ENCODE peak calls at places on chromosomes 12 and 14, in eight cellular contexts. One of them, this sample, is unnamed.

GRCh38 chr12:62656576-62657362 is 190.1 kb downstream of the MON2 start:
- DNase-seq in lower leg skin: no peak
- DNase-seq in NCI-H69: peak
- DNase-seq in GM13976: no peak
- DNase-seq in A549: no peak
- DNase-seq in DMS 273 treated with DMSO at 0.1 percent for 48 hours: no peak
- DNase-seq in left kidney: no peak
- DNase-seq in HTR-8/SVneo: no peak
- DNase-seq in this sample: no peak

GRCh38 chr12:112112423-112113132 is 4.0 kb upstream of the NAA25 start:
- DNase-seq in lower leg skin: no peak
- DNase-seq in NCI-H69: peak
- DNase-seq in GM13976: no peak
- DNase-seq in A549: peak
- DNase-seq in DMS 273 treated with DMSO at 0.1 percent for 48 hours: no peak
- DNase-seq in left kidney: no peak
- DNase-seq in HTR-8/SVneo: no peak
- DNase-seq in this sample: no peak

GRCh38 chr14:95071649-95072256 is 85.6 kb downstream of the DICER1 start:
- DNase-seq in lower leg skin: no peak
- DNase-seq in NCI-H69: peak
- DNase-seq in GM13976: peak
- DNase-seq in A549: no peak
- DNase-seq in DMS 273 treated with DMSO at 0.1 percent for 48 hours: no peak
- DNase-seq in left kidney: no peak
- DNase-seq in HTR-8/SVneo: no peak
- DNase-seq in this sample: no peak

GRCh38 chr12:83864064-83864463 is 1048.5 kb downstream of the SLC6A15 start:
- DNase-seq in lower leg skin: no peak
- DNase-seq in NCI-H69: no peak
- DNase-seq in GM13976: no peak
- DNase-seq in A549: no peak
- DNase-seq in DMS 273 treated with DMSO at 0.1 percent for 48 hours: no peak
- DNase-seq in left kidney: no peak
- DNase-seq in HTR-8/SVneo: no peak
- DNase-seq in this sample: no peak

GRCh38 chr12:67630373-67631088 is 18.0 kb upstream of the DYRK2 start:
- DNase-seq in lower leg skin: peak
- DNase-seq in NCI-H69: peak
- DNase-seq in GM13976: no peak
- DNase-seq in A549: no peak
- DNase-seq in DMS 273 treated with DMSO at 0.1 percent for 48 hours: no peak
- DNase-seq in left kidney: peak
- DNase-seq in HTR-8/SVneo: no peak
- DNase-seq in this sample: peak

GRCh38 chr14:96792003-96792402 is 5.2 kb upstream of the VRK1 start:
- DNase-seq in lower leg skin: no peak
- DNase-seq in NCI-H69: no peak
- DNase-seq in GM13976: no peak
- DNase-seq in A549: no peak
- DNase-seq in DMS 273 treated with DMSO at 0.1 percent for 48 hours: no peak
- DNase-seq in left kidney: no peak
- DNase-seq in HTR-8/SVneo: no peak
- DNase-seq in this sample: no peak

GRCh38 chr12:122123761-122124145 is 45.2 kb downstream of the MLXIP start:
- DNase-seq in lower leg skin: no peak
- DNase-seq in NCI-H69: no peak
- DNase-seq in GM13976: no peak
- DNase-seq in A549: no peak
- DNase-seq in DMS 273 treated with DMSO at 0.1 percent for 48 hours: no peak
- DNase-seq in left kidney: no peak
- DNase-seq in HTR-8/SVneo: no peak
- DNase-seq in this sample: no peak

GRCh38 chr14:92254786-92255185 is 68.2 kb upstream of the SLC24A4 start:
- DNase-seq in lower leg skin: no peak
- DNase-seq in NCI-H69: peak
- DNase-seq in GM13976: no peak
- DNase-seq in A549: no peak
- DNase-seq in DMS 273 treated with DMSO at 0.1 percent for 48 hours: peak
- DNase-seq in left kidney: peak
- DNase-seq in HTR-8/SVneo: no peak
- DNase-seq in this sample: no peak

GRCh38 chr14:81388236-81388801 is 11.8 kb downstream of the STON2 start:
- DNase-seq in lower leg skin: no peak
- DNase-seq in NCI-H69: peak
- DNase-seq in GM13976: no peak
- DNase-seq in A549: no peak
- DNase-seq in DMS 273 treated with DMSO at 0.1 percent for 48 hours: peak
- DNase-seq in left kidney: peak
- DNase-seq in HTR-8/SVneo: no peak
- DNase-seq in this sample: no peak

GRCh38 chr12:47377414-47378221 is 297.9 kb upstream of the AMIGO2 start:
- DNase-seq in lower leg skin: peak
- DNase-seq in NCI-H69: peak
- DNase-seq in GM13976: no peak
- DNase-seq in A549: peak
- DNase-seq in DMS 273 treated with DMSO at 0.1 percent for 48 hours: no peak
- DNase-seq in left kidney: peak
- DNase-seq in HTR-8/SVneo: peak
- DNase-seq in this sample: peak

GRCh38 chr12:49706351-49707126 is 666 bp downstream of the FMNL3 start:
- DNase-seq in lower leg skin: peak
- DNase-seq in NCI-H69: peak
- DNase-seq in GM13976: no peak
- DNase-seq in A549: no peak
- DNase-seq in DMS 273 treated with DMSO at 0.1 percent for 48 hours: no peak
- DNase-seq in left kidney: peak
- DNase-seq in HTR-8/SVneo: peak
- DNase-seq in this sample: no peak

GRCh38 chr12:5348491-5348890 is 83.4 kb upstream of the NTF3 start:
- DNase-seq in lower leg skin: no peak
- DNase-seq in NCI-H69: no peak
- DNase-seq in GM13976: no peak
- DNase-seq in A549: no peak
- DNase-seq in DMS 273 treated with DMSO at 0.1 percent for 48 hours: no peak
- DNase-seq in left kidney: no peak
- DNase-seq in HTR-8/SVneo: no peak
- DNase-seq in this sample: no peak

GRCh38 chr12:111063296-111064026 is 143.1 kb upstream of the MYL2 start:
- DNase-seq in lower leg skin: no peak
- DNase-seq in NCI-H69: no peak
- DNase-seq in GM13976: no peak
- DNase-seq in A549: peak
- DNase-seq in DMS 273 treated with DMSO at 0.1 percent for 48 hours: no peak
- DNase-seq in left kidney: no peak
- DNase-seq in HTR-8/SVneo: no peak
- DNase-seq in this sample: no peak

GRCh38 chr14:99730876-99731351 is 46.8 kb downstream of the CYP46A1 start:
- DNase-seq in lower leg skin: no peak
- DNase-seq in NCI-H69: no peak
- DNase-seq in GM13976: no peak
- DNase-seq in A549: no peak
- DNase-seq in DMS 273 treated with DMSO at 0.1 percent for 48 hours: no peak
- DNase-seq in left kidney: no peak
- DNase-seq in HTR-8/SVneo: no peak
- DNase-seq in this sample: no peak

GRCh38 chr12:125081427-125081826 is 16.2 kb downstream of the AACS start:
- DNase-seq in lower leg skin: no peak
- DNase-seq in NCI-H69: peak
- DNase-seq in GM13976: no peak
- DNase-seq in A549: no peak
- DNase-seq in DMS 273 treated with DMSO at 0.1 percent for 48 hours: no peak
- DNase-seq in left kidney: peak
- DNase-seq in HTR-8/SVneo: no peak
- DNase-seq in this sample: no peak

GRCh38 chr14:71487941-71488340 is 444.3 kb upstream of the RGS6 start:
- DNase-seq in lower leg skin: no peak
- DNase-seq in NCI-H69: no peak
- DNase-seq in GM13976: no peak
- DNase-seq in A549: no peak
- DNase-seq in DMS 273 treated with DMSO at 0.1 percent for 48 hours: no peak
- DNase-seq in left kidney: no peak
- DNase-seq in HTR-8/SVneo: no peak
- DNase-seq in this sample: no peak

GRCh38 chr12:113403435-113404415 is at the start of gene SDS:
- DNase-seq in lower leg skin: peak
- DNase-seq in NCI-H69: peak
- DNase-seq in GM13976: no peak
- DNase-seq in A549: no peak
- DNase-seq in DMS 273 treated with DMSO at 0.1 percent for 48 hours: no peak
- DNase-seq in left kidney: peak
- DNase-seq in HTR-8/SVneo: no peak
- DNase-seq in this sample: peak

GRCh38 chr12:10190558-10191388 is 11.9 kb downstream of the TMEM52B start:
- DNase-seq in lower leg skin: peak
- DNase-seq in NCI-H69: peak
- DNase-seq in GM13976: peak
- DNase-seq in A549: peak
- DNase-seq in DMS 273 treated with DMSO at 0.1 percent for 48 hours: no peak
- DNase-seq in left kidney: peak
- DNase-seq in HTR-8/SVneo: no peak
- DNase-seq in this sample: peak

GRCh38 chr12:47964102-47964723 is 817 bp downstream of the TMEM106C start:
- DNase-seq in lower leg skin: peak
- DNase-seq in NCI-H69: peak
- DNase-seq in GM13976: peak
- DNase-seq in A549: peak
- DNase-seq in DMS 273 treated with DMSO at 0.1 percent for 48 hours: no peak
- DNase-seq in left kidney: peak
- DNase-seq in HTR-8/SVneo: no peak
- DNase-seq in this sample: no peak

GRCh38 chr14:23146423-23146910 is 27.4 kb upstream of the CEBPE start:
- DNase-seq in lower leg skin: no peak
- DNase-seq in NCI-H69: no peak
- DNase-seq in GM13976: no peak
- DNase-seq in A549: no peak
- DNase-seq in DMS 273 treated with DMSO at 0.1 percent for 48 hours: no peak
- DNase-seq in left kidney: peak
- DNase-seq in HTR-8/SVneo: no peak
- DNase-seq in this sample: no peak

GRCh38 chr14:47392351-47392750 is 283.1 kb downstream of the MDGA2 start:
- DNase-seq in lower leg skin: no peak
- DNase-seq in NCI-H69: peak
- DNase-seq in GM13976: no peak
- DNase-seq in A549: no peak
- DNase-seq in DMS 273 treated with DMSO at 0.1 percent for 48 hours: no peak
- DNase-seq in left kidney: peak
- DNase-seq in HTR-8/SVneo: no peak
- DNase-seq in this sample: no peak

GRCh38 chr12:115190191-115190590 is 506.2 kb upstream of the TBX3 start:
- DNase-seq in lower leg skin: peak
- DNase-seq in NCI-H69: no peak
- DNase-seq in GM13976: no peak
- DNase-seq in A549: no peak
- DNase-seq in DMS 273 treated with DMSO at 0.1 percent for 48 hours: no peak
- DNase-seq in left kidney: no peak
- DNase-seq in HTR-8/SVneo: no peak
- DNase-seq in this sample: no peak

GRCh38 chr14:53542692-53543091 is 389.6 kb upstream of the DDHD1 start:
- DNase-seq in lower leg skin: no peak
- DNase-seq in NCI-H69: peak
- DNase-seq in GM13976: no peak
- DNase-seq in A549: no peak
- DNase-seq in DMS 273 treated with DMSO at 0.1 percent for 48 hours: peak
- DNase-seq in left kidney: peak
- DNase-seq in HTR-8/SVneo: peak
- DNase-seq in this sample: peak

GRCh38 chr12:130711751-130712150 is 4.3 kb downstream of the RIMBP2 start:
- DNase-seq in lower leg skin: no peak
- DNase-seq in NCI-H69: no peak
- DNase-seq in GM13976: no peak
- DNase-seq in A549: no peak
- DNase-seq in DMS 273 treated with DMSO at 0.1 percent for 48 hours: no peak
- DNase-seq in left kidney: peak
- DNase-seq in HTR-8/SVneo: no peak
- DNase-seq in this sample: no peak

GRCh38 chr12:52884526-52885293 is 20.2 kb downstream of the KRT8 start:
- DNase-seq in lower leg skin: peak
- DNase-seq in NCI-H69: peak
- DNase-seq in GM13976: peak
- DNase-seq in A549: peak
- DNase-seq in DMS 273 treated with DMSO at 0.1 percent for 48 hours: no peak
- DNase-seq in left kidney: peak
- DNase-seq in HTR-8/SVneo: no peak
- DNase-seq in this sample: peak

GRCh38 chr14:34999500-34999899 is 16.7 kb downstream of the SRP54 start:
- DNase-seq in lower leg skin: no peak
- DNase-seq in NCI-H69: no peak
- DNase-seq in GM13976: no peak
- DNase-seq in A549: no peak
- DNase-seq in DMS 273 treated with DMSO at 0.1 percent for 48 hours: no peak
- DNase-seq in left kidney: no peak
- DNase-seq in HTR-8/SVneo: no peak
- DNase-seq in this sample: no peak

GRCh38 chr12:132033627-132034026 is 83.9 kb downstream of the EP400 start:
- DNase-seq in lower leg skin: no peak
- DNase-seq in NCI-H69: no peak
- DNase-seq in GM13976: no peak
- DNase-seq in A549: no peak
- DNase-seq in DMS 273 treated with DMSO at 0.1 percent for 48 hours: no peak
- DNase-seq in left kidney: no peak
- DNase-seq in HTR-8/SVneo: no peak
- DNase-seq in this sample: no peak

GRCh38 chr12:126936181-126936851 is 1330.7 kb upstream of the TMEM132C start:
- DNase-seq in lower leg skin: no peak
- DNase-seq in NCI-H69: no peak
- DNase-seq in GM13976: no peak
- DNase-seq in A549: no peak
- DNase-seq in DMS 273 treated with DMSO at 0.1 percent for 48 hours: no peak
- DNase-seq in left kidney: no peak
- DNase-seq in HTR-8/SVneo: no peak
- DNase-seq in this sample: no peak

GRCh38 chr14:50957296-50957695 is 13.0 kb upstream of the PYGL start:
- DNase-seq in lower leg skin: no peak
- DNase-seq in NCI-H69: peak
- DNase-seq in GM13976: no peak
- DNase-seq in A549: no peak
- DNase-seq in DMS 273 treated with DMSO at 0.1 percent for 48 hours: no peak
- DNase-seq in left kidney: no peak
- DNase-seq in HTR-8/SVneo: peak
- DNase-seq in this sample: no peak

GRCh38 chr14:50082308-50082742 is 34.0 kb downstream of the VCPKMT start:
- DNase-seq in lower leg skin: no peak
- DNase-seq in NCI-H69: no peak
- DNase-seq in GM13976: no peak
- DNase-seq in A549: no peak
- DNase-seq in DMS 273 treated with DMSO at 0.1 percent for 48 hours: no peak
- DNase-seq in left kidney: peak
- DNase-seq in HTR-8/SVneo: no peak
- DNase-seq in this sample: no peak

GRCh38 chr14:38127784-38128183 is 79.9 kb upstream of the SSTR1 start:
- DNase-seq in lower leg skin: no peak
- DNase-seq in NCI-H69: peak
- DNase-seq in GM13976: no peak
- DNase-seq in A549: no peak
- DNase-seq in DMS 273 treated with DMSO at 0.1 percent for 48 hours: no peak
- DNase-seq in left kidney: no peak
- DNase-seq in HTR-8/SVneo: no peak
- DNase-seq in this sample: no peak

GRCh38 chr14:100225169-100225568 is 13.8 kb upstream of the YY1 start:
- DNase-seq in lower leg skin: no peak
- DNase-seq in NCI-H69: no peak
- DNase-seq in GM13976: no peak
- DNase-seq in A549: no peak
- DNase-seq in DMS 273 treated with DMSO at 0.1 percent for 48 hours: no peak
- DNase-seq in left kidney: no peak
- DNase-seq in HTR-8/SVneo: no peak
- DNase-seq in this sample: no peak

GRCh38 chr12:46567667-46568066 is 195.1 kb upstream of the SLC38A2 start:
- DNase-seq in lower leg skin: no peak
- DNase-seq in NCI-H69: no peak
- DNase-seq in GM13976: no peak
- DNase-seq in A549: no peak
- DNase-seq in DMS 273 treated with DMSO at 0.1 percent for 48 hours: no peak
- DNase-seq in left kidney: no peak
- DNase-seq in HTR-8/SVneo: no peak
- DNase-seq in this sample: no peak

GRCh38 chr12:41531147-41531829 is 343.2 kb downstream of the PDZRN4 start:
- DNase-seq in lower leg skin: no peak
- DNase-seq in NCI-H69: no peak
- DNase-seq in GM13976: no peak
- DNase-seq in A549: no peak
- DNase-seq in DMS 273 treated with DMSO at 0.1 percent for 48 hours: no peak
- DNase-seq in left kidney: no peak
- DNase-seq in HTR-8/SVneo: no peak
- DNase-seq in this sample: no peak

This sample was measured in dermis microvascular lymphatic vessel endothelial cell.